ENCODE peak calls at places on chromosomes 6 and 20, in ten cellular contexts. O is CD8-positive, alpha-beta T cell; B is activated CD4-positive, CD25-positive, alpha-beta regulatory T cell; E is naive thymus-derived CD4-positive, alpha-beta T cell; L is activated T-cell treated with anti-CD3 and anti-CD28 coated beads, Interleukin-2, amount 50 U/mL, for 24 hours; A is AG08396; K is NCI-H1048; H is HTR-8/SVneo; Z is LNCaP clone FGC; X is anterior cingulate cortex. N is an unnamed sample.

GRCh38 chr6:118297821-118298220 is 250.3 kb upstream of the PLN start:
- DNase-seq in O (no peak), B (no peak), E (no peak), L (no peak), A (no peak), K (no peak), H (no peak), Z (no peak), X (no peak), N (no peak)

GRCh38 chr6:44002591-44003344 is 124.5 kb downstream of the MRPL14 start:
- DNase-seq in O (peak; percentile 46), B (no peak), E (peak; percentile 42), L (peak; percentile 77), A (peak; percentile 53), K (no peak), H (peak; percentile 60), Z (no peak), X (no peak), N (peak; percentile 48)

GRCh38 chr6:28266563-28266961 is 381 bp upstream of the ZSCAN26 start:
- DNase-seq in O (no peak), B (no peak), E (no peak), L (no peak), A (no peak), K (no peak), H (no peak), Z (no peak), X (no peak), N (no peak)

GRCh38 chr6:87922947-87923330 is 124.7 kb upstream of the SPACA1 start:
- DNase-seq in O (no peak), B (no peak), E (no peak), L (no peak), A (no peak), K (no peak), H (no peak), Z (no peak), X (no peak), N (no peak)

GRCh38 chr6:126267621-126268020 is 72.3 kb upstream of the CENPW start:
- DNase-seq in O (no peak), B (no peak), E (no peak), L (no peak), A (no peak), K (no peak), H (no peak), Z (no peak), X (no peak), N (no peak)

GRCh38 chr6:168440520-168441433 is at the start of gene SMOC2:
- DNase-seq in O (no peak), B (no peak), E (no peak), L (no peak), A (no peak), K (no peak), H (no peak), Z (no peak), X (no peak), N (no peak)

GRCh38 chr6:166025149-166025898 is 142.3 kb downstream of the TBXT start:
- DNase-seq in O (no peak), B (no peak), E (no peak), L (no peak), A (peak; percentile 60), K (no peak), H (no peak), Z (no peak), X (no peak), N (no peak)

GRCh38 chr6:138682722-138683521 is 90.6 kb upstream of the CCDC28A start:
- DNase-seq in O (no peak), B (no peak), E (no peak), L (no peak), A (peak; percentile 77), K (no peak), H (peak; percentile 41), Z (no peak), X (no peak), N (no peak)

GRCh38 chr6:134774244-134774643 is 175.7 kb downstream of the ALDH8A1 start:
- DNase-seq in O (no peak), B (no peak), E (no peak), L (no peak), A (peak; percentile 11), K (no peak), H (no peak), Z (no peak), X (no peak), N (no peak)

GRCh38 chr6:132624175-132624574 is at the start of gene TAAR2:
- DNase-seq in O (no peak), B (no peak), E (no peak), L (no peak), A (no peak), K (no peak), H (no peak), Z (no peak), X (no peak), N (no peak)

GRCh38 chr6:119966484-119966883 is 616.9 kb upstream of the MAN1A1 start:
- DNase-seq in O (no peak), B (no peak), E (no peak), L (no peak), A (no peak), K (no peak), H (no peak), Z (no peak), X (no peak), N (no peak)

GRCh38 chr6:3762852-3763251 is 11.3 kb upstream of the PXDC1 start:
- DNase-seq in O (no peak), B (no peak), E (no peak), L (no peak), A (no peak), K (no peak), H (no peak), Z (peak; percentile 58), X (no peak), N (no peak)

GRCh38 chr6:17470209-17470952 is 77.0 kb downstream of the CAP2 start:
- DNase-seq in O (no peak), B (no peak), E (no peak), L (no peak), A (no peak), K (no peak), H (no peak), Z (no peak), X (no peak), N (no peak)

GRCh38 chr20:34980543-34981213 is 25.0 kb downstream of the MYH7B start:
- DNase-seq in O (no peak), B (no peak), E (peak; percentile 2), L (no peak), A (no peak), K (no peak), H (no peak), Z (no peak), X (no peak), N (no peak)

GRCh38 chr6:83921315-83921714 is 61.8 kb downstream of the CYB5R4 start:
- DNase-seq in O (no peak), B (no peak), E (no peak), L (no peak), A (no peak), K (no peak), H (no peak), Z (no peak), X (no peak), N (no peak)

GRCh38 chr6:113564401-113565161 is 292.6 kb upstream of the MARCKS start:
- DNase-seq in O (no peak), B (no peak), E (no peak), L (no peak), A (peak; percentile 63), K (no peak), H (peak; percentile 40), Z (no peak), X (peak; percentile 88), N (no peak)

GRCh38 chr6:56484669-56485068 is 158.0 kb downstream of the DST start:
- DNase-seq in O (no peak), B (no peak), E (no peak), L (no peak), A (no peak), K (no peak), H (peak; percentile 40), Z (no peak), X (no peak), N (no peak)

GRCh38 chr6:9978480-9978879 is 436.4 kb downstream of the TFAP2A start:
- DNase-seq in O (no peak), B (no peak), E (no peak), L (no peak), A (no peak), K (no peak), H (no peak), Z (no peak), X (no peak), N (no peak)

GRCh38 chr6:57255451-57256181 is 33.5 kb upstream of the RAB23 start:
- DNase-seq in O (no peak), B (no peak), E (no peak), L (no peak), A (no peak), K (no peak), H (no peak), Z (no peak), X (no peak), N (no peak)

GRCh38 chr20:2771631-2772080 is 28.8 kb downstream of the CPXM1 start:
- DNase-seq in O (no peak), B (no peak), E (no peak), L (no peak), A (no peak), K (no peak), H (peak; percentile 62), Z (no peak), X (no peak), N (no peak)

GRCh38 chr20:3980260-3981131 is 34.9 kb downstream of the RNF24 start:
- DNase-seq in O (no peak), B (no peak), E (no peak), L (peak; percentile 57), A (peak; percentile 39), K (no peak), H (peak; percentile 60), Z (no peak), X (no peak), N (no peak)

GRCh38 chr6:41901882-41902519 is 6.8 kb upstream of the USP49 start:
- DNase-seq in O (peak; percentile 55), B (peak; percentile 8), E (peak; percentile 50), L (peak; percentile 61), A (peak; percentile 38), K (no peak), H (no peak), Z (no peak), X (no peak), N (peak; percentile 56)

GRCh38 chr20:46152824-46153586 is 34.9 kb downstream of the CD40 start:
- DNase-seq in O (no peak), B (no peak), E (no peak), L (no peak), A (no peak), K (no peak), H (no peak), Z (no peak), X (no peak), N (no peak)

GRCh38 chr20:63314566-63315239 is 21.7 kb downstream of the COL20A1 start:
- DNase-seq in O (no peak), B (no peak), E (peak; percentile 7), L (no peak), A (no peak), K (no peak), H (no peak), Z (no peak), X (no peak), N (no peak)

GRCh38 chr20:19858972-19859371 is 100.9 kb downstream of the RIN2 start:
- DNase-seq in O (no peak), B (no peak), E (no peak), L (no peak), A (no peak), K (no peak), H (no peak), Z (no peak), X (no peak), N (no peak)

GRCh38 chr6:89369009-89369408 is 16.5 kb upstream of the UBE2J1 start:
- DNase-seq in O (no peak), B (no peak), E (no peak), L (no peak), A (peak; percentile 60), K (no peak), H (no peak), Z (peak; percentile 52), X (peak; percentile 6), N (no peak)

GRCh38 chr6:128655978-128656498 is 135.6 kb upstream of the PTPRK start:
- DNase-seq in O (no peak), B (no peak), E (no peak), L (no peak), A (peak; percentile 73), K (no peak), H (peak; percentile 56), Z (no peak), X (no peak), N (no peak)

GRCh38 chr6:148648754-148649453 is 97.9 kb upstream of the UST start:
- DNase-seq in O (no peak), B (no peak), E (no peak), L (no peak), A (no peak), K (no peak), H (no peak), Z (no peak), X (no peak), N (no peak)

N was measured in activated CD4-positive, alpha-beta T cell treated with anti-CD3 and anti-CD28 coated beads, Interleukin-2, amount 50 U/mL, for 1 hour.